ENCODE peak calls at places on chromosomes 11 and 22, in nine cellular contexts. B is mucosa of gallbladder; H is HT1080; M is activated CD8-positive, alpha-beta memory T cell treated with anti-CD3 and anti-CD28 coated beads for 1 hour; U is Panc1; G is RCC 7860; J is heart left ventricle; P is effector memory CD4-positive, alpha-beta T cell; V is G401. R is an unnamed sample.

GRCh38 chr22:22746963-22747933 is 102.8 kb downstream of the GGTLC2 start:
- DNase-seq in B (no peak), H (no peak), M (no peak), U (no peak), G (no peak), J (no peak), P (no peak), V (peak), R (no peak)

GRCh38 chr22:19886605-19887250 is 32.1 kb upstream of the GNB1L start:
- DNase-seq in B (no peak), H (peak), M (no peak), U (no peak), G (peak), J (peak), P (no peak), V (no peak), R (peak)

GRCh38 chr11:45609337-45609736 is 56.1 kb downstream of the CHST1 start:
- DNase-seq in B (no peak), H (no peak), M (no peak), U (no peak), G (no peak), J (no peak), P (no peak), V (no peak), R (no peak)

GRCh38 chr11:13368041-13368446 is 90.5 kb downstream of the BMAL1 start:
- DNase-seq in B (no peak), H (no peak), M (no peak), U (no peak), G (peak), J (no peak), P (no peak), V (no peak), R (no peak)

GRCh38 chr22:41429232-41429945 is 17.2 kb downstream of the TOB2 start:
- DNase-seq in B (no peak), H (no peak), M (no peak), U (no peak), G (no peak), J (no peak), P (no peak), V (no peak), R (no peak)

GRCh38 chr11:18668131-18668530 is 30.4 kb upstream of the TMEM86A start:
- DNase-seq in B (no peak), H (no peak), M (no peak), U (no peak), G (no peak), J (no peak), P (no peak), V (no peak), R (no peak)

GRCh38 chr22:46881373-46882118 is 119.1 kb downstream of the TBC1D22A start:
- DNase-seq in B (no peak), H (peak), M (no peak), U (no peak), G (peak), J (no peak), P (no peak), V (no peak), R (peak)

GRCh38 chr22:30752771-30753170 is 58.1 kb downstream of the OSBP2 start:
- DNase-seq in B (no peak), H (no peak), M (no peak), U (no peak), G (no peak), J (no peak), P (no peak), V (no peak), R (no peak)

GRCh38 chr11:73186886-73187285 is 31.2 kb upstream of the P2RY2 start:
- DNase-seq in B (no peak), H (no peak), M (no peak), U (no peak), G (no peak), J (no peak), P (no peak), V (no peak), R (no peak)